ENCODE peak calls at places on chromosomes 3 and 15, in five cellular contexts. F, B, Y, I and W are unnamed samples.

GRCh38 chr3:143793971-143794370 is 54.3 kb downstream of the SLC9A9 start:
- DNase-seq in F (no peak), B (no peak), Y (no peak), I (no peak), W (no peak)

GRCh38 chr3:49017978-49018706 is at the start of gene DALRD3:
- DNase-seq in F (no peak), B (peak; percentile 69), Y (peak; percentile 48), I (peak; percentile 72), W (peak; percentile 61)

GRCh38 chr3:29649815-29650547 is 369.1 kb downstream of the RBMS3 start:
- DNase-seq in F (peak; percentile 1), B (no peak), Y (no peak), I (peak; percentile 65), W (no peak)

GRCh38 chr15:56996093-56996492 is 77.6 kb downstream of the TCF12 start:
- DNase-seq in F (no peak), B (no peak), Y (no peak), I (no peak), W (no peak)

GRCh38 chr15:77569647-77570186 is 63.0 kb downstream of the LINGO1 start:
- DNase-seq in F (no peak), B (no peak), Y (no peak), I (no peak), W (no peak)

GRCh38 chr3:44223274-44223673 is 18.4 kb upstream of the TOPAZ1 start:
- DNase-seq in F (no peak), B (no peak), Y (no peak), I (no peak), W (no peak)

GRCh38 chr3:58260261-58260731 is 22.7 kb downstream of the ABHD6 start:
- DNase-seq in F (no peak), B (no peak), Y (no peak), I (no peak), W (no peak)

GRCh38 chr15:64096486-64097431 is 977 bp downstream of the SNX1 start:
- DNase-seq in F (no peak), B (no peak), Y (no peak), I (peak; percentile 68), W (no peak)

GRCh38 chr15:40247406-40247971 is 8.6 kb downstream of the PAK6 start:
- DNase-seq in F (no peak), B (no peak), Y (no peak), I (no peak), W (no peak)

GRCh38 chr3:115397433-115397832 is 225.9 kb upstream of the GAP43 start:
- DNase-seq in F (no peak), B (no peak), Y (no peak), I (no peak), W (no peak)

GRCh38 chr3:195774917-195775316 is 36.8 kb downstream of the MUC4 start:
- DNase-seq in F (no peak), B (peak; percentile 61), Y (no peak), I (peak; percentile 68), W (peak; percentile 71)

GRCh38 chr15:37764733-37765191 is 169.7 kb upstream of the TMCO5A start:
- DNase-seq in F (no peak), B (no peak), Y (no peak), I (peak; percentile 64), W (no peak)

GRCh38 chr3:98095870-98096269 is 8.9 kb downstream of the OR5AC2 start:
- DNase-seq in F (no peak), B (no peak), Y (no peak), I (no peak), W (no peak)

GRCh38 chr15:61613138-61613537 is 384.0 kb upstream of the RORA start:
- DNase-seq in F (no peak), B (no peak), Y (no peak), I (no peak), W (no peak)

GRCh38 chr3:43892535-43892934 is 201.8 kb downstream of the ABHD5 start:
- DNase-seq in F (no peak), B (no peak), Y (no peak), I (no peak), W (no peak)

GRCh38 chr3:85432081-85432480 is 473.3 kb downstream of the CADM2 start:
- DNase-seq in F (no peak), B (no peak), Y (no peak), I (no peak), W (no peak)

GRCh38 chr15:96362001-96362758 is 31.7 kb downstream of the NR2F2 start:
- DNase-seq in F (no peak), B (no peak), Y (no peak), I (no peak), W (no peak)

GRCh38 chr3:157981819-157982218 is 124.4 kb downstream of the SHOX2 start:
- DNase-seq in F (no peak), B (no peak), Y (no peak), I (no peak), W (no peak)

GRCh38 chr15:59329570-59330350 is 42.9 kb downstream of the MYO1E start:
- DNase-seq in F (no peak), B (peak; percentile 38), Y (no peak), I (no peak), W (no peak)